ENCODE peak calls at places on chromosomes 6 and 20, in ten cellular contexts. J is ureter, O is T-helper 1 cell, A is GM13977, N is neural crest cell, E is H9, W is upper lobe of right lung, Y is choroid plexus epithelial cell, Z is stomach, R is left lung. S is an unnamed sample.

GRCh38 chr6:36657942-36658544 is 20.5 kb upstream of the CDKN1A start:
- DNase-seq in Z (no peak), R (no peak), E (no peak), Y (peak), W (no peak), O (no peak), A (peak), N (no peak), J (no peak), S (no peak)

GRCh38 chr20:31853481-31853880 is 8.1 kb upstream of the FOXS1 start:
- DNase-seq in J (no peak), W (no peak), Y (no peak), Z (no peak), N (no peak), A (no peak), E (no peak), R (no peak), O (no peak), S (no peak)

GRCh38 chr20:17471606-17472187 is 59.5 kb downstream of the BFSP1 start:
- DNase-seq in N (no peak), R (no peak), E (no peak), J (peak), O (no peak), Z (no peak), A (no peak), W (no peak), Y (no peak), S (no peak)

GRCh38 chr20:63335711-63336110 is 25.4 kb downstream of the CHRNA4 start:
- DNase-seq in Z (no peak), W (no peak), J (no peak), E (no peak), Y (no peak), R (peak), O (no peak), N (no peak), A (no peak), S (no peak)

GRCh38 chr6:115999256-115999655 is 61.4 kb downstream of the FRK start:
- DNase-seq in N (no peak), O (no peak), J (no peak), Y (no peak), E (no peak), W (no peak), R (no peak), A (no peak), Z (no peak), S (no peak)

GRCh38 chr6:72350256-72350875 is 271.5 kb upstream of the KCNQ5 start:
- DNase-seq in Y (no peak), R (no peak), W (no peak), J (no peak), Z (no peak), O (no peak), E (no peak), N (no peak), A (no peak), S (no peak)

GRCh38 chr6:146267946-146268345 is 239.1 kb downstream of the GRM1 start:
- DNase-seq in W (no peak), O (no peak), N (no peak), R (no peak), A (no peak), Z (no peak), E (no peak), J (no peak), Y (no peak), S (no peak)

GRCh38 chr20:58870293-58871014 is 17.9 kb downstream of the GNAS start:
- DNase-seq in E (peak), J (peak), N (peak), Y (peak), O (peak), R (peak), Z (peak), W (peak), A (no peak), S (peak)

GRCh38 chr20:61765081-61765870 is 300.4 kb downstream of the TAF4 start:
- DNase-seq in O (no peak), E (no peak), Y (no peak), Z (no peak), J (no peak), N (no peak), W (no peak), R (peak), A (no peak), S (no peak)

GRCh38 chr20:8756410-8756809 is 312.5 kb upstream of the PLCB4 start:
- DNase-seq in N (no peak), J (no peak), W (no peak), R (no peak), Z (no peak), A (no peak), E (no peak), Y (peak), O (no peak), S (peak)

GRCh38 chr6:113634352-113635163 is 222.6 kb upstream of the MARCKS start:
- DNase-seq in N (no peak), A (no peak), E (no peak), O (no peak), Y (peak), W (no peak), J (no peak), R (no peak), Z (no peak), S (no peak)

GRCh38 chr6:168877821-168878282 is 375.8 kb downstream of the THBS2 start:
- DNase-seq in R (no peak), J (no peak), N (no peak), W (no peak), Z (peak), Y (no peak), E (no peak), A (no peak), O (no peak), S (peak)

GRCh38 chr20:50577175-50578018 is 67.2 kb downstream of the PTPN1 start:
- DNase-seq in A (no peak), R (no peak), Z (peak), W (no peak), J (no peak), O (no peak), Y (no peak), E (no peak), N (no peak), S (no peak)

GRCh38 chr6:29651413-29652197 is 5.3 kb upstream of the MOG start:
- DNase-seq in O (no peak), A (peak), W (no peak), Y (peak), J (no peak), R (no peak), E (no peak), N (no peak), Z (no peak), S (no peak)

GRCh38 chr6:34806738-34807453 is 15.0 kb downstream of the BLTP3A start:
- DNase-seq in O (no peak), R (no peak), N (no peak), Z (no peak), J (no peak), E (no peak), A (no peak), Y (peak), W (no peak), S (no peak)

GRCh38 chr6:87473419-87473903 is 687 bp downstream of the SLC35A1 start:
- DNase-seq in R (no peak), N (no peak), Y (peak), E (no peak), O (no peak), A (peak), J (no peak), Z (peak), W (no peak), S (peak)

GRCh38 chr6:153135681-153136080 is 4.6 kb upstream of the RGS17 start:
- DNase-seq in N (no peak), O (no peak), E (no peak), Y (no peak), R (no peak), J (no peak), W (no peak), Z (no peak), A (no peak), S (no peak)

GRCh38 chr6:81144346-81144745 is 608.1 kb downstream of the TENT5A start:
- DNase-seq in J (no peak), Z (no peak), A (no peak), R (no peak), N (no peak), Y (peak), E (no peak), O (no peak), W (no peak), S (no peak)

GRCh38 chr20:24199493-24199892 is 210.9 kb upstream of the GGTLC1 start:
- DNase-seq in A (no peak), N (no peak), O (no peak), Z (no peak), E (peak), W (no peak), J (no peak), R (no peak), Y (no peak), S (no peak)

GRCh38 chr6:139590206-139590605 is 215.8 kb upstream of the CITED2 start:
- DNase-seq in W (no peak), R (no peak), J (no peak), N (no peak), O (no peak), A (no peak), E (no peak), Y (no peak), Z (peak), S (peak)

GRCh38 chr20:17849901-17850673 is 118.5 kb downstream of the SNX5 start:
- DNase-seq in Z (peak), R (no peak), J (peak), Y (peak), A (no peak), E (no peak), N (no peak), O (no peak), W (peak), S (no peak)

GRCh38 chr20:438581-439469 is 23.5 kb downstream of the TBC1D20 start:
- DNase-seq in N (no peak), J (no peak), Z (peak), W (no peak), O (peak), R (no peak), Y (no peak), A (peak), E (no peak), S (no peak)

GRCh38 chr6:89826029-89826528 is 3.6 kb upstream of the CASP8AP2 start:
- DNase-seq in J (no peak), N (no peak), R (no peak), Y (peak), W (no peak), Z (no peak), O (no peak), A (no peak), E (no peak), S (no peak)

GRCh38 chr6:169921853-169922779 is 170.7 kb downstream of the ERMARD start:
- DNase-seq in Z (no peak), J (no peak), Y (no peak), E (no peak), W (no peak), O (no peak), N (no peak), A (no peak), R (peak), S (no peak)

GRCh38 chr6:54655162-54655561 is 191.4 kb upstream of the FAM83B start:
- DNase-seq in A (no peak), J (no peak), N (no peak), O (no peak), Y (no peak), R (no peak), E (no peak), Z (no peak), W (no peak), S (peak)

GRCh38 chr6:168041928-168042327 is 37.1 kb downstream of the FRMD1 start:
- DNase-seq in J (no peak), N (no peak), Y (no peak), W (peak), R (no peak), O (no peak), E (peak), A (no peak), Z (no peak), S (no peak)

S was measured in NCI-H774.